ENCODE peak calls at places on chromosomes 16 and 17, in ten cellular contexts. N is BJ, J is fibroblast of lung, C is nephron progenitor cell, Y is A673, F is endothelial cell, M is heart left ventricle, T is RWPE1, H is brain microvascular endothelial cell, S is esophagus squamous epithelium. Z is an unnamed sample.

GRCh38 chr17:66451188-66452149 is 149.1 kb downstream of the PRKCA start:
- DNase-seq in F (peak), N (no peak), M (no peak), C (peak), H (no peak), S (no peak), T (no peak), J (no peak), Y (no peak), Z (no peak)

GRCh38 chr17:633133-633532 is 81.5 kb downstream of the VPS53 start:
- DNase-seq in J (no peak), N (peak), M (no peak), T (no peak), Y (no peak), F (no peak), C (no peak), H (no peak), S (no peak), Z (no peak)

GRCh38 chr17:49939318-49939717 is 29.7 kb upstream of the DLX4 start:
- DNase-seq in H (no peak), F (no peak), C (no peak), T (no peak), M (no peak), N (no peak), Y (no peak), S (no peak), J (no peak), Z (no peak)

GRCh38 chr17:72575542-72576233 is 454.9 kb downstream of the SOX9 start:
- DNase-seq in S (no peak), F (no peak), J (no peak), N (no peak), T (no peak), M (no peak), Y (no peak), C (no peak), H (no peak), Z (no peak)

GRCh38 chr16:68144008-68144407 is 58.8 kb downstream of the NFATC3 start:
- DNase-seq in M (no peak), S (no peak), T (no peak), H (no peak), N (no peak), Y (no peak), C (no peak), F (no peak), J (no peak), Z (no peak)

GRCh38 chr17:69188064-69188463 is 40.6 kb downstream of the ABCA10 start:
- DNase-seq in F (no peak), H (no peak), T (no peak), J (no peak), S (no peak), C (no peak), M (no peak), N (no peak), Y (no peak), Z (no peak)

GRCh38 chr17:55242481-55242880 is 22.3 kb upstream of the HLF start:
- DNase-seq in N (no peak), J (no peak), C (no peak), F (no peak), S (no peak), Y (no peak), M (no peak), H (no peak), T (no peak), Z (no peak)

GRCh38 chr16:87792205-87792565 is 26.4 kb upstream of the KLHDC4 start:
- DNase-seq in Y (no peak), S (no peak), N (no peak), J (no peak), H (no peak), T (no peak), M (no peak), F (no peak), C (no peak), Z (no peak)

GRCh38 chr17:45038771-45039634 is 12.4 kb downstream of the DCAKD start:
- DNase-seq in J (no peak), M (peak), S (no peak), H (no peak), T (no peak), F (no peak), C (no peak), Y (no peak), N (no peak), Z (no peak)

GRCh38 chr16:10738231-10739077 is 5.2 kb upstream of the NUBP1 start:
- DNase-seq in Y (no peak), H (peak), M (peak), C (no peak), F (no peak), T (no peak), J (peak), N (no peak), S (no peak), Z (no peak)

GRCh38 chr16:57485091-57485915 is 990 bp downstream of the DOK4 start:
- DNase-seq in M (no peak), J (no peak), Y (no peak), T (no peak), H (no peak), N (no peak), C (no peak), F (no peak), S (no peak), Z (no peak)

GRCh38 chr16:84367297-84367680 is 1.0 kb upstream of the ATP2C2 start:
- DNase-seq in S (no peak), N (no peak), Y (no peak), F (no peak), J (no peak), T (no peak), C (no peak), H (no peak), M (no peak), Z (no peak)

GRCh38 chr16:2090819-2091721 is 43.3 kb downstream of the TSC2 start:
- DNase-seq in F (peak), T (peak), H (peak), Y (no peak), J (peak), C (peak), N (no peak), S (no peak), M (peak), Z (peak)

GRCh38 chr17:77281904-77282367 is 141.2 kb downstream of the SEC14L1 start:
- DNase-seq in J (peak), C (no peak), M (no peak), S (no peak), F (no peak), T (peak), Y (no peak), H (no peak), N (no peak), Z (no peak)

GRCh38 chr16:81900456-81900855 is 110.8 kb downstream of the SDR42E1 start:
- DNase-seq in H (no peak), N (no peak), C (no peak), F (no peak), J (no peak), M (no peak), Y (no peak), T (no peak), S (no peak), Z (no peak)

GRCh38 chr16:81902025-81902424 is 109.2 kb downstream of the SDR42E1 start:
- DNase-seq in F (no peak), J (peak), H (peak), S (no peak), T (no peak), C (no peak), Y (no peak), N (no peak), M (no peak), Z (no peak)

GRCh38 chr16:81901483-81901882 is 109.8 kb downstream of the SDR42E1 start:
- DNase-seq in M (no peak), H (peak), T (peak), N (no peak), Y (no peak), J (peak), F (no peak), C (no peak), S (no peak), Z (no peak)

GRCh38 chr16:81899601-81900000 is 111.7 kb downstream of the SDR42E1 start:
- DNase-seq in N (no peak), Y (no peak), M (no peak), F (no peak), J (no peak), S (no peak), C (no peak), T (no peak), H (no peak), Z (no peak)

DNA sequence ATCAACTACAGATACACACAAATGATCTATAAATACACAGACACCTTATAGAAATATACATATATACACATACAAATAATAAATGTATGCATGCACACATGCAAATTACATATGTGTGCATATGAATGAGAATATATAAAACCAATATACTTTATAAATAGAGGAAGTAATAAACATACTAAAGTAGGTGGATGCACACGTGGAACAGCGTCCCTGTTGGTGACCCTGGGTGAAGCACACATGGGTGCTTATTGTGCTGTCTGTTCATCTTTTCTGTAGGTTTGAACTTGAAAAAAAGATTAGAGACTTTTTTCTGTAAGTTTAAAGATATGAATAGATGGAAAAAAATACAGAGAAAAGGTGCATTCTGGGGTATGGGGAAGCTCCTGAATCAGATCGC is 111.3 kb downstream of the SDR42E1 start:
- DNase-seq in C (no peak), H (no peak), F (no peak), T (no peak), J (no peak), Y (no peak), S (no peak), M (no peak), N (no peak), Z (no peak)
- TF ChIP-seq CTCF in C (no peak), H (no peak), F (peak), T (no peak), J (no peak), Y (peak), S (no peak), M (no peak), N (no peak), Z (no peak)

GRCh38 chr16:85946680-85947510 is 47.9 kb downstream of the IRF8 start:
- DNase-seq in J (no peak), C (no peak), S (no peak), H (no peak), F (no peak), Y (no peak), N (no peak), M (no peak), T (no peak), Z (no peak)

GRCh38 chr16:85944572-85945423 is 45.8 kb downstream of the IRF8 start:
- DNase-seq in C (no peak), T (no peak), N (no peak), J (no peak), H (no peak), M (no peak), S (no peak), Y (no peak), F (no peak), Z (no peak)

GRCh38 chr16:85941863-85942644 is 43.1 kb downstream of the IRF8 start:
- DNase-seq in J (no peak), C (no peak), T (no peak), H (no peak), S (no peak), F (no peak), M (no peak), Y (no peak), N (no peak), Z (no peak)

GRCh38 chr16:85945424-85945751 is 46.4 kb downstream of the IRF8 start:
- DNase-seq in S (no peak), C (no peak), H (no peak), T (no peak), F (no peak), J (no peak), N (no peak), M (no peak), Y (no peak), Z (no peak)

GRCh38 chr16:85943702-85944101 is 44.7 kb downstream of the IRF8 start:
- DNase-seq in C (no peak), N (no peak), Y (no peak), S (no peak), F (no peak), H (no peak), T (no peak), M (no peak), J (no peak), Z (no peak)
- TF ChIP-seq CTCF in C (no peak), N (no peak), Y (no peak), S (no peak), F (no peak), H (no peak), T (no peak), M (no peak), J (no peak), Z (no peak)

GRCh38 chr16:787978-788398 is at the start of gene RPUSD1:
- DNase-seq in Y (no peak), C (no peak), M (no peak), J (peak), N (no peak), T (no peak), S (no peak), H (no peak), F (no peak), Z (peak)
- TF ChIP-seq CTCF in Y (no peak), C (no peak), M (no peak), J (no peak), N (no peak), T (no peak), S (no peak), H (peak), F (no peak), Z (no peak)

GRCh38 chr16:50323335-50324011 is 45.3 kb downstream of the BRD7 start:
- DNase-seq in S (no peak), F (no peak), Y (peak), H (peak), C (no peak), M (no peak), T (peak), N (peak), J (peak), Z (no peak)
- TF ChIP-seq CTCF in S (no peak), F (no peak), Y (peak), H (peak), C (peak), M (no peak), T (peak), N (peak), J (no peak), Z (peak)

GRCh38 chr17:15999974-16000827 is 577 bp downstream of the TTC19 start:
- DNase-seq in M (peak), Y (peak), J (peak), C (peak), N (no peak), T (peak), S (no peak), F (peak), H (peak), Z (no peak)

GRCh38 chr17:16001498-16001897 is 1.9 kb downstream of the TTC19 start:
- DNase-seq in T (no peak), N (no peak), C (no peak), S (no peak), M (no peak), F (no peak), J (no peak), H (no peak), Y (no peak), Z (no peak)

GRCh38 chr17:15996322-15996721 is 3.2 kb downstream of the ZSWIM7 start:
- DNase-seq in H (no peak), C (no peak), M (no peak), F (no peak), Y (no peak), T (no peak), S (no peak), N (no peak), J (no peak), Z (no peak)

GRCh38 chr17:15998031-15998574 is 1.4 kb downstream of the ZSWIM7 start:
- DNase-seq in T (no peak), C (no peak), H (no peak), J (no peak), S (no peak), M (no peak), N (no peak), F (no peak), Y (no peak), Z (no peak)

GRCh38 chr17:15999141-15999973 is at the start of the genes TTC19 and ZSWIM7:
- DNase-seq in C (peak), Y (peak), J (peak), S (peak), H (peak), N (peak), T (peak), F (peak), M (peak), Z (peak)
- TF ChIP-seq CTCF in C (no peak), Y (no peak), J (no peak), S (no peak), H (no peak), N (no peak), T (no peak), F (no peak), M (no peak), Z (no peak)

DNA sequence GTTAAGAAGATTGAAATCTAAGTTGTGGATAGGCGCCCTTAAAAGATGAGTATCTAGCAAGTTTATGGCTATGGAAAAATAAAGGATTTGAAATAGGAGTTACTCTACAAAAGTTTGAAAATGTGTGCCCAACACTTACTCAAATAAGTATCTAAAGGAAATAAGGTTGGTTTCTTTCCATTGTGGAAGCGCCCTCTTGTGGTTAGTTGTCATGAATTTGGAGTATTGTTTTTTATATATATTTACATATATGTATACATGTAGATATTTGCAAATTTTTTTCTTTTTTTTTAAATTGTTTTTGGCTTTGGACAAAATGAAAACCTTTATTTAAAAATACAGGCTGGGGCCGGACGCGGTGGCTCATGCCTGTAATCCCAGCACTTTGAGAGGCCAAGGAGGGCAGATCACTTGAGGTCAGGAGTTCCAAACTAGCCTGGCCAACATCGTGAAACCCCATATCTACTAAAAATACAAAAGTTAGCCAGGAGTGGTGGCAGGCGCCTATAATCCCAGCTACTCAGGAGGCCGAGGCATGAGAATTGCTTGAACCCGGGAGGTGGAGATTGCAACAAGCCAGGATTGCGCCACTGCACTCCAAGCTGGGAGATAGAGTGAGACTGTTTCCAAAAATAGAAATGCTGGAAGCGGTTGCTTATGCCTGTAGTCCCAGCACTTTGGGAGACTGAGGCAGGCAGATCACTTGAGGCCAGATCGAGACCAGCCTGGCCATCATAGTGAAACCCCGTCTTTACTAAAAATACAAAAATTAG is 24.0 kb upstream of the VPS4A start:
- DNase-seq in J (peak), M (peak), Y (peak), S (no peak), C (no peak), T (peak), H (peak), N (no peak), F (peak), Z (no peak)
- TF ChIP-seq CTCF in J (peak), M (peak), Y (peak), S (peak), C (peak), T (peak), H (no peak), N (peak), F (peak), Z (peak)

GRCh38 chr16:80317132-80318098 is 223.4 kb upstream of the DYNLRB2 start:
- DNase-seq in Y (peak), T (no peak), J (peak), F (no peak), H (no peak), S (no peak), N (no peak), M (no peak), C (peak), Z (no peak)
- TF ChIP-seq CTCF in Y (no peak), T (no peak), J (peak), F (peak), H (peak), S (no peak), N (peak), M (no peak), C (peak), Z (peak)

GRCh38 chr17:78650093-78650715 is 73.0 kb upstream of the DNAH17 start:
- DNase-seq in Y (no peak), J (no peak), M (no peak), H (no peak), C (no peak), S (no peak), N (no peak), T (no peak), F (no peak), Z (no peak)
- TF ChIP-seq CTCF in Y (no peak), J (no peak), M (no peak), H (no peak), C (no peak), S (no peak), N (no peak), T (no peak), F (no peak), Z (no peak)

DNA sequence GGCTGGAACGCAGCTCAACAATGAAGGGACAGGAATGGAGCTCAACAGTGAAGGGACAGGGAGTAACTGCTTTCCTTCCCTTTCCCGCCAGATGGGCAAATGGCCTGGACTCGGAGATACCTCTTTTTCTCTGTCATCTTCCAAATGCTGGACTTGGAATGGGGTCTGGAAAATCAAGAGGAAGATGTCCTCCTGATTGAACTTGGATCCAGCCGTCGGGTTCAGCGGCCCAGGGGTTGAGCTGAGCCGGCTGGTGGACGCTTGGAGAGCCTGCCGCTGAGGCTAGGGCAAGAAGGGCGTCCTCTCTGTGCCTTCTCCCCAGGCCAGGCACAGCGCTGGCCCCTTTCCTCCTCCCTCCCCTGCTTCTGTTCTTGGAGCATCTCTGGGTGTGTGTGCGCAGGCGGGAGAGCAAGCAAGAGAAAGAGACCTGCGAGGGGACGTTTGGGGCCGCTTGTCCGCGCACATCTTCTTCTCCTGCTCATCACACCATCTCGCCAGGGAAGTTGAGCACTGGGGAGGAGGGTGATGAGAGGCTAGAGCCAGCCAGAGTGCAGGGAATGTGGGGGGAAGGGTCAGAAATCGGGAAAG is 6.6 kb downstream of the NEUROD2 start:
- DNase-seq in J (no peak), Y (no peak), C (no peak), T (no peak), S (no peak), F (no peak), N (no peak), M (no peak), H (no peak), Z (no peak)
- TF ChIP-seq CTCF in J (no peak), Y (no peak), C (no peak), T (no peak), S (no peak), F (no peak), N (no peak), M (no peak), H (no peak), Z (no peak)

GRCh38 chr17:7329360-7330098 is 394 bp upstream of the NEURL4 start:
- DNase-seq in Y (peak), T (peak), F (peak), C (peak), J (peak), N (peak), M (peak), H (peak), S (peak), Z (peak)
- TF ChIP-seq CTCF in Y (no peak), T (no peak), F (no peak), C (no peak), J (no peak), N (no peak), M (peak), H (no peak), S (no peak), Z (peak)